ENCODE peak calls at places on chromosomes 2 and 18, in six cellular contexts. One of them, this sample, is unnamed.
A peak's percentile ranks its signal among the peaks of the same experiment; 100 is the strongest.

GRCh38 chr2:228869601-228870264 is 401.4 kb downstream of the PID1 start:
- DNase-seq in D341Med: no peak
- DNase-seq in COR-L47: no peak
- DNase-seq in midbrain: no peak
- DNase-seq in erythroblast: no peak
- DNase-seq in activated CD4-positive, alpha-beta T cell treated with anti-CD3 and anti-CD28 coated beads, Interleukin-2, amount 50 U/mL, for 1 hour: no peak
- DNase-seq in this sample: no peak

GRCh38 chr2:29014811-29015414 is 33.8 kb downstream of the TOGARAM2 start:
- DNase-seq in D341Med: no peak
- DNase-seq in COR-L47: no peak
- DNase-seq in midbrain: no peak
- DNase-seq in erythroblast: no peak
- DNase-seq in activated CD4-positive, alpha-beta T cell treated with anti-CD3 and anti-CD28 coated beads, Interleukin-2, amount 50 U/mL, for 1 hour: peak; percentile 62
- DNase-seq in this sample: no peak

GRCh38 chr18:68734311-68734710 is 19.4 kb upstream of the TMX3 start:
- DNase-seq in D341Med: no peak
- DNase-seq in COR-L47: no peak
- DNase-seq in midbrain: no peak
- DNase-seq in erythroblast: no peak
- DNase-seq in activated CD4-positive, alpha-beta T cell treated with anti-CD3 and anti-CD28 coated beads, Interleukin-2, amount 50 U/mL, for 1 hour: no peak
- DNase-seq in this sample: no peak

GRCh38 chr18:61825386-61825785 is 67.4 kb downstream of the RNF152 start:
- DNase-seq in D341Med: no peak
- DNase-seq in COR-L47: no peak
- DNase-seq in midbrain: no peak
- DNase-seq in erythroblast: no peak
- DNase-seq in activated CD4-positive, alpha-beta T cell treated with anti-CD3 and anti-CD28 coated beads, Interleukin-2, amount 50 U/mL, for 1 hour: no peak
- DNase-seq in this sample: no peak

GRCh38 chr2:235967358-235967757 is 200.8 kb downstream of the GBX2 start:
- DNase-seq in D341Med: no peak
- DNase-seq in COR-L47: no peak
- DNase-seq in midbrain: no peak
- DNase-seq in erythroblast: no peak
- DNase-seq in activated CD4-positive, alpha-beta T cell treated with anti-CD3 and anti-CD28 coated beads, Interleukin-2, amount 50 U/mL, for 1 hour: no peak
- DNase-seq in this sample: no peak

GRCh38 chr2:15047184-15047583 is 414.7 kb downstream of the LRATD1 start:
- DNase-seq in D341Med: no peak
- DNase-seq in COR-L47: no peak
- DNase-seq in midbrain: no peak
- DNase-seq in erythroblast: no peak
- DNase-seq in activated CD4-positive, alpha-beta T cell treated with anti-CD3 and anti-CD28 coated beads, Interleukin-2, amount 50 U/mL, for 1 hour: no peak
- DNase-seq in this sample: no peak

GRCh38 chr2:105390454-105390853 is 8.4 kb downstream of the FHL2 start:
- DNase-seq in D341Med: no peak
- DNase-seq in COR-L47: no peak
- DNase-seq in midbrain: no peak
- DNase-seq in erythroblast: no peak
- DNase-seq in activated CD4-positive, alpha-beta T cell treated with anti-CD3 and anti-CD28 coated beads, Interleukin-2, amount 50 U/mL, for 1 hour: no peak
- DNase-seq in this sample: no peak

GRCh38 chr2:233448220-233448559 is 93.9 kb downstream of the DGKD start:
- DNase-seq in D341Med: no peak
- DNase-seq in COR-L47: no peak
- DNase-seq in midbrain: no peak
- DNase-seq in erythroblast: peak; percentile 38
- DNase-seq in activated CD4-positive, alpha-beta T cell treated with anti-CD3 and anti-CD28 coated beads, Interleukin-2, amount 50 U/mL, for 1 hour: no peak
- DNase-seq in this sample: peak; percentile 69

GRCh38 chr2:100242416-100242815 is 79.9 kb downstream of the LONRF2 start:
- DNase-seq in D341Med: no peak
- DNase-seq in COR-L47: no peak
- DNase-seq in midbrain: no peak
- DNase-seq in erythroblast: no peak
- DNase-seq in activated CD4-positive, alpha-beta T cell treated with anti-CD3 and anti-CD28 coated beads, Interleukin-2, amount 50 U/mL, for 1 hour: no peak
- DNase-seq in this sample: no peak

GRCh38 chr2:178863856-178864620 is 56.8 kb upstream of the TTN start:
- DNase-seq in D341Med: no peak
- DNase-seq in COR-L47: no peak
- DNase-seq in midbrain: no peak
- DNase-seq in erythroblast: no peak
- DNase-seq in activated CD4-positive, alpha-beta T cell treated with anti-CD3 and anti-CD28 coated beads, Interleukin-2, amount 50 U/mL, for 1 hour: no peak
- DNase-seq in this sample: peak; percentile 16

GRCh38 chr2:156670104-156670503 is 233.9 kb downstream of the GPD2 start:
- DNase-seq in D341Med: no peak
- DNase-seq in COR-L47: no peak
- DNase-seq in midbrain: no peak
- DNase-seq in erythroblast: no peak
- DNase-seq in activated CD4-positive, alpha-beta T cell treated with anti-CD3 and anti-CD28 coated beads, Interleukin-2, amount 50 U/mL, for 1 hour: no peak
- DNase-seq in this sample: no peak

GRCh38 chr2:206873426-206873825 is 65.9 kb upstream of the CPO start:
- DNase-seq in D341Med: no peak
- DNase-seq in COR-L47: peak; percentile 7
- DNase-seq in midbrain: no peak
- DNase-seq in erythroblast: peak; percentile 3
- DNase-seq in activated CD4-positive, alpha-beta T cell treated with anti-CD3 and anti-CD28 coated beads, Interleukin-2, amount 50 U/mL, for 1 hour: no peak
- DNase-seq in this sample: no peak

GRCh38 chr2:239269959-239270358 is 130.9 kb downstream of the HDAC4 start:
- DNase-seq in D341Med: no peak
- DNase-seq in COR-L47: no peak
- DNase-seq in midbrain: no peak
- DNase-seq in erythroblast: no peak
- DNase-seq in activated CD4-positive, alpha-beta T cell treated with anti-CD3 and anti-CD28 coated beads, Interleukin-2, amount 50 U/mL, for 1 hour: no peak
- DNase-seq in this sample: no peak

GRCh38 chr2:39932198-39932597 is 153.1 kb upstream of the THUMPD2 start:
- DNase-seq in D341Med: no peak
- DNase-seq in COR-L47: no peak
- DNase-seq in midbrain: no peak
- DNase-seq in erythroblast: no peak
- DNase-seq in activated CD4-positive, alpha-beta T cell treated with anti-CD3 and anti-CD28 coated beads, Interleukin-2, amount 50 U/mL, for 1 hour: no peak
- DNase-seq in this sample: no peak

GRCh38 chr2:157662401-157662800 is 33.7 kb upstream of the ACVR1C start:
- DNase-seq in D341Med: no peak
- DNase-seq in COR-L47: no peak
- DNase-seq in midbrain: no peak
- DNase-seq in erythroblast: no peak
- DNase-seq in activated CD4-positive, alpha-beta T cell treated with anti-CD3 and anti-CD28 coated beads, Interleukin-2, amount 50 U/mL, for 1 hour: no peak
- DNase-seq in this sample: no peak

GRCh38 chr2:7868836-7869235 is 813.0 kb upstream of the ID2 start:
- DNase-seq in D341Med: no peak
- DNase-seq in COR-L47: no peak
- DNase-seq in midbrain: no peak
- DNase-seq in erythroblast: no peak
- DNase-seq in activated CD4-positive, alpha-beta T cell treated with anti-CD3 and anti-CD28 coated beads, Interleukin-2, amount 50 U/mL, for 1 hour: no peak
- DNase-seq in this sample: no peak

GRCh38 chr2:218301176-218301819 is 9.0 kb upstream of the TMBIM1 start:
- DNase-seq in D341Med: peak; percentile 76
- DNase-seq in COR-L47: peak; percentile 88
- DNase-seq in midbrain: peak; percentile 82
- DNase-seq in erythroblast: peak; percentile 89
- DNase-seq in activated CD4-positive, alpha-beta T cell treated with anti-CD3 and anti-CD28 coated beads, Interleukin-2, amount 50 U/mL, for 1 hour: peak; percentile 89
- DNase-seq in this sample: peak; percentile 88

GRCh38 chr18:78875268-78875997 is 104.2 kb upstream of the SALL3 start:
- DNase-seq in D341Med: no peak
- DNase-seq in COR-L47: peak; percentile 15
- DNase-seq in midbrain: peak; percentile 23
- DNase-seq in erythroblast: peak; percentile 51
- DNase-seq in activated CD4-positive, alpha-beta T cell treated with anti-CD3 and anti-CD28 coated beads, Interleukin-2, amount 50 U/mL, for 1 hour: peak; percentile 18
- DNase-seq in this sample: peak; percentile 53

This sample was measured in glutamatergic neuron.